ENCODE peak calls at places on chromosomes 4 and X, in ten cellular contexts. T, S, C, W, E, F, V, O, R and A are unnamed samples.

GRCh38 chrX:13659057-13659456 is 6.1 kb downstream of the TCEANC start:
- DNase-seq in T (no peak), S (no peak), C (no peak), W (no peak), E (no peak), F (no peak), V (no peak), O (no peak), R (no peak), A (peak; percentile 19)

GRCh38 chr4:81260443-81261102 is 45.6 kb upstream of the PRKG2 start:
- DNase-seq in T (no peak), S (no peak), C (no peak), W (no peak), E (no peak), F (no peak), V (no peak), O (no peak), R (no peak), A (no peak)

GRCh38 chr4:80471701-80472100 is 136.2 kb downstream of the CFAP299 start:
- DNase-seq in T (no peak), S (no peak), C (no peak), W (no peak), E (no peak), F (peak; percentile 58), V (peak; percentile 73), O (no peak), R (no peak), A (no peak)

GRCh38 chr4:181261279-181261678 is 981.9 kb upstream of the TENM3 start:
- DNase-seq in T (no peak), S (no peak), C (no peak), W (no peak), E (no peak), F (peak; percentile 31), V (no peak), O (no peak), R (no peak), A (peak; percentile 10)

GRCh38 chr4:15918484-15919129 is 19.9 kb downstream of the FGFBP1 start:
- DNase-seq in T (no peak), S (no peak), C (no peak), W (no peak), E (no peak), F (peak; percentile 26), V (peak; percentile 88), O (no peak), R (no peak), A (no peak)

GRCh38 chr4:145861331-145862318 is 77.0 kb downstream of the ZNF827 start:
- DNase-seq in T (no peak), S (no peak), C (no peak), W (no peak), E (no peak), F (no peak), V (peak; percentile 78), O (no peak), R (no peak), A (no peak)

GRCh38 chr4:153638999-153639398 is 45.1 kb upstream of the TLR2 start:
- DNase-seq in T (no peak), S (no peak), C (no peak), W (no peak), E (no peak), F (no peak), V (no peak), O (no peak), R (no peak), A (no peak)

GRCh38 chr4:57089549-57089948 is 20.6 kb downstream of the IGFBP7 start:
- DNase-seq in T (no peak), S (no peak), C (no peak), W (no peak), E (no peak), F (no peak), V (no peak), O (no peak), R (no peak), A (no peak)

GRCh38 chr4:4492161-4492847 is 49.5 kb downstream of the STX18 start:
- DNase-seq in T (no peak), S (no peak), C (no peak), W (no peak), E (no peak), F (no peak), V (no peak), O (no peak), R (no peak), A (peak; percentile 34)

GRCh38 chr4:115054836-115055235 is 58.6 kb downstream of the NDST4 start:
- DNase-seq in T (no peak), S (no peak), C (no peak), W (no peak), E (no peak), F (no peak), V (no peak), O (no peak), R (no peak), A (no peak)
- TF ChIP-seq CTCF in T (no peak), S (no peak), C (no peak), W (no peak), E (no peak), F (no peak), V (no peak), O (no peak), R (no peak), A (peak; percentile 51)

GRCh38 chr4:8791609-8792008 is 80.0 kb downstream of the HMX1 start:
- DNase-seq in T (no peak), S (no peak), C (no peak), W (no peak), E (no peak), F (no peak), V (no peak), O (no peak), R (no peak), A (no peak)

GRCh38 chr4:8794491-8794890 is 77.1 kb downstream of the HMX1 start:
- DNase-seq in T (no peak), S (no peak), C (no peak), W (no peak), E (no peak), F (no peak), V (no peak), O (no peak), R (no peak), A (no peak)

GRCh38 chr4:8793571-8794160 is 78.0 kb downstream of the HMX1 start:
- DNase-seq in T (no peak), S (no peak), C (no peak), W (no peak), E (no peak), F (no peak), V (no peak), O (no peak), R (no peak), A (no peak)

GRCh38 chr4:8790749-8791148 is 80.9 kb downstream of the HMX1 start:
- DNase-seq in T (no peak), S (no peak), C (no peak), W (no peak), E (no peak), F (no peak), V (no peak), O (no peak), R (no peak), A (no peak)

GRCh38 chr4:8792491-8792890 is 79.1 kb downstream of the HMX1 start:
- DNase-seq in T (no peak), S (no peak), C (no peak), W (no peak), E (no peak), F (no peak), V (no peak), O (no peak), R (no peak), A (no peak)
- H3K27me3 ChIP-seq in T (no peaks in the 10 kb centered on the region), S (no peaks in the 10 kb centered on the region), C (no peaks in the 10 kb centered on the region), W (no peaks in the 10 kb centered on the region), E (peaks cover 63% of the 10 kb centered on the region), F (no peaks in the 10 kb centered on the region), V (no peaks in the 10 kb centered on the region), O (no peaks in the 10 kb centered on the region), R (no peaks in the 10 kb centered on the region), A (no peaks in the 10 kb centered on the region)

DNA sequence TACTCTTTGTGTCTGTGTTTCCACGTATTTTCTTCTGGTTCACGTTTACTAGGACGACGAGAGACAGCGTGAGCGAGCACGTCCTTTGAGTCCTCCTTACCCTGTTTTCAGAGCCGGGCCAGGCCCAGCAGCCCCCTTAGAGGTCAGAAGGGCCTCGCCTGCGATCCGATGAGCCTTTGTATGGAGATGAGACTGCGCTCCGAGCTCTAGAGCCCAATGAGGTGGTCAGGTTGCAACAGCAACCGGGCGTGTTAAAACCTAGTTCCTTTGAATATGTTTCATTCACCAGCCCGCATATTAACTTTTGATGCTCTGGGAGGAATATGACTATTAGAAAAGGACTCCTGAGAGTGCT is 55.6 kb upstream of the TADA2B start:
- DNase-seq in T (no peak), S (no peak), C (no peak), W (no peak), E (no peak), F (peak; percentile 49), V (no peak), O (no peak), R (no peak), A (no peak)
- H3K27ac ChIP-seq in T (peak overlapping the region; percentile 90), S (peak overlapping the region; percentile 46), C (peak overlapping the region; percentile 70), W (peak overlapping the region; percentile 97), E (peak overlapping the region; percentile 98), F (peak overlapping the region; percentile 88), V (peak overlapping the region; percentile 81), O (peak overlapping the region; percentile 95), R (peak overlapping the region; percentile 91), A (peak overlapping the region; percentile 35)

DNA sequence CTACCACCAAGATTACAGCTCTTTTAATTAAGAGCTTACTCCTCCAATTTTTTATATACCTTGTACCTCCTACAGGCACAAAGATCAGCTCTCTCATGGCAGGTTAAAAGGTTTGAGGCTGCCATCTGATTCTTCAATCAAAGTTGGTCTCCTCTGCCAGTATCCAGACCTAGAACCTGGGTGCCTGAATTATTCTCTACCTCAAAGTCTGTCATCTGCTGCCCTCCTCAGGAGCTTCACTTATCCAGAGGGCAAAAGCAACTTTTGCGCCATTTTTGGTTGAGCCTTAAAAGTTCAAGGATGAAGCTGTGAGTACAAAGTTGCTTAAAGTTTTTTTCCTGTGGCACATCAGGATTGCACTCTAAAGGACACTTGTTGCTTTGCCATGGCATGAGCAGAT is 343.7 kb upstream of the PPP1R2C start:
- DNase-seq in T (no peak), S (no peak), C (no peak), W (no peak), E (no peak), F (no peak), V (no peak), O (no peak), R (no peak), A (no peak)
- TF ChIP-seq CTCF in T (no peak), S (no peak), C (no peak), W (no peak), E (no peak), F (peak; percentile 16), V (no peak), O (no peak), R (no peak), A (no peak)

DNA sequence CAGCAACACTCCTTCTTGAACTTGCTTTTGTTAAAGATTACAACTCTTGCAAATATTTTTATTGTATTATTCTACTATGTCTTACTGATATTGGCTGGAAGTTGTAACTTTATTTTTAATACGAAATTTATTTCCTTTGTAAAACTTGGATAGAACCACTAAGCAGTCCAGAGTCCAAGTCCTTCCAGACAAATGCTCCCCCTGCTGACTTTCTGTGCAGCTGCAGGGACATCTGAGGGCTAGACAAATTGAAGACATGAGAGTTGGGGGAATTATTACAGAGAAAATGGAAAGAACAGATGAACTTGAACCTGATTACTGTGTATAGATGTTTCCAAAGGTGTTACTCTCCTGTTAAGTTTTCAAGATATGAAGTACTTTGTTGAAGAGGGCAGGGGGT is 238.8 kb downstream of the GRIA3 start:
- DNase-seq in T (no peak), S (no peak), C (no peak), W (no peak), E (no peak), F (peak; percentile 39), V (peak; percentile 3), O (no peak), R (no peak), A (peak; percentile 19)
- H3K27me3 ChIP-seq in T (no peaks in the 10 kb centered on the region), S (no peaks in the 10 kb centered on the region), C (no peaks in the 10 kb centered on the region), W (no peaks in the 10 kb centered on the region), E (no peaks in the 10 kb centered on the region), F (no peaks in the 10 kb centered on the region), V (no peaks in the 10 kb centered on the region), O (no peaks in the 10 kb centered on the region), R (no peaks in the 10 kb centered on the region), A (no peaks in the 10 kb centered on the region)